ENCODE peak calls at places on chromosomes 6 and 20, in ten cellular contexts. One of them, this sample, is unnamed.

GRCh38 chr6:40788661-40789111 is 201.5 kb upstream of the LRFN2 start:
- DNase-seq in NK-92 treated with Interleukin-12 subunit alpha and Interleukin-12 subunit beta, amount 100 ng/mL, for 24 hours: no peak
- DNase-seq in dermis microvascular lymphatic vessel endothelial cell: peak; percentile 81
- DNase-seq in HuH-7.5: no peak
- DNase-seq in heart left ventricle: no peak
- DNase-seq in BJ: no peak
- DNase-seq in NT2/D1: no peak
- DNase-seq in stimulated activated CD4-positive, alpha-beta T cell treated with anti-CD3 and anti-CD28 coated beads, Interleukin-2, amount 100 ng/mL, for 48 hours: no peak
- DNase-seq in PC-3: no peak
- DNase-seq in skeletal muscle cell: no peak
- DNase-seq in this sample: no peak

GRCh38 chr20:53040678-53041674 is 68.8 kb downstream of the TSHZ2 start:
- DNase-seq in NK-92 treated with Interleukin-12 subunit alpha and Interleukin-12 subunit beta, amount 100 ng/mL, for 24 hours: no peak
- DNase-seq in dermis microvascular lymphatic vessel endothelial cell: peak; percentile 42
- DNase-seq in HuH-7.5: no peak
- DNase-seq in heart left ventricle: peak; percentile 53
- DNase-seq in BJ: no peak
- DNase-seq in NT2/D1: no peak
- DNase-seq in stimulated activated CD4-positive, alpha-beta T cell treated with anti-CD3 and anti-CD28 coated beads, Interleukin-2, amount 100 ng/mL, for 48 hours: no peak
- DNase-seq in PC-3: no peak
- DNase-seq in skeletal muscle cell: no peak
- DNase-seq in this sample: peak; percentile 56

GRCh38 chr6:74578339-74578738 is 627.5 kb downstream of the COL12A1 start:
- DNase-seq in NK-92 treated with Interleukin-12 subunit alpha and Interleukin-12 subunit beta, amount 100 ng/mL, for 24 hours: no peak
- DNase-seq in dermis microvascular lymphatic vessel endothelial cell: peak; percentile 12
- DNase-seq in HuH-7.5: no peak
- DNase-seq in heart left ventricle: no peak
- DNase-seq in BJ: peak; percentile 77
- DNase-seq in NT2/D1: no peak
- DNase-seq in stimulated activated CD4-positive, alpha-beta T cell treated with anti-CD3 and anti-CD28 coated beads, Interleukin-2, amount 100 ng/mL, for 48 hours: no peak
- DNase-seq in PC-3: peak; percentile 1
- DNase-seq in skeletal muscle cell: peak; percentile 61
- DNase-seq in this sample: peak; percentile 71

GRCh38 chr6:167571550-167571949 is 246.7 kb downstream of the TTLL2 start:
- DNase-seq in NK-92 treated with Interleukin-12 subunit alpha and Interleukin-12 subunit beta, amount 100 ng/mL, for 24 hours: no peak
- DNase-seq in dermis microvascular lymphatic vessel endothelial cell: no peak
- DNase-seq in HuH-7.5: no peak
- DNase-seq in heart left ventricle: no peak
- DNase-seq in BJ: no peak
- DNase-seq in NT2/D1: no peak
- DNase-seq in stimulated activated CD4-positive, alpha-beta T cell treated with anti-CD3 and anti-CD28 coated beads, Interleukin-2, amount 100 ng/mL, for 48 hours: no peak
- DNase-seq in PC-3: no peak
- DNase-seq in skeletal muscle cell: no peak
- DNase-seq in this sample: no peak

GRCh38 chr6:33737267-33738026 is 9.3 kb downstream of the IP6K3 start:
- DNase-seq in NK-92 treated with Interleukin-12 subunit alpha and Interleukin-12 subunit beta, amount 100 ng/mL, for 24 hours: no peak
- DNase-seq in dermis microvascular lymphatic vessel endothelial cell: no peak
- DNase-seq in HuH-7.5: no peak
- DNase-seq in heart left ventricle: peak; percentile 66
- DNase-seq in BJ: no peak
- DNase-seq in NT2/D1: no peak
- DNase-seq in stimulated activated CD4-positive, alpha-beta T cell treated with anti-CD3 and anti-CD28 coated beads, Interleukin-2, amount 100 ng/mL, for 48 hours: no peak
- DNase-seq in PC-3: no peak
- DNase-seq in skeletal muscle cell: no peak
- DNase-seq in this sample: no peak

GRCh38 chr6:43937236-43938177 is 167.5 kb downstream of the VEGFA start:
- DNase-seq in NK-92 treated with Interleukin-12 subunit alpha and Interleukin-12 subunit beta, amount 100 ng/mL, for 24 hours: no peak
- DNase-seq in dermis microvascular lymphatic vessel endothelial cell: no peak
- DNase-seq in HuH-7.5: no peak
- DNase-seq in heart left ventricle: no peak
- DNase-seq in BJ: no peak
- DNase-seq in NT2/D1: no peak
- DNase-seq in stimulated activated CD4-positive, alpha-beta T cell treated with anti-CD3 and anti-CD28 coated beads, Interleukin-2, amount 100 ng/mL, for 48 hours: no peak
- DNase-seq in PC-3: no peak
- DNase-seq in skeletal muscle cell: no peak
- DNase-seq in this sample: no peak

GRCh38 chr6:11497881-11498280 is 39.7 kb upstream of the TMEM170B start:
- DNase-seq in NK-92 treated with Interleukin-12 subunit alpha and Interleukin-12 subunit beta, amount 100 ng/mL, for 24 hours: no peak
- DNase-seq in dermis microvascular lymphatic vessel endothelial cell: no peak
- DNase-seq in HuH-7.5: no peak
- DNase-seq in heart left ventricle: no peak
- DNase-seq in BJ: no peak
- DNase-seq in NT2/D1: no peak
- DNase-seq in stimulated activated CD4-positive, alpha-beta T cell treated with anti-CD3 and anti-CD28 coated beads, Interleukin-2, amount 100 ng/mL, for 48 hours: no peak
- DNase-seq in PC-3: no peak
- DNase-seq in skeletal muscle cell: no peak
- DNase-seq in this sample: no peak

GRCh38 chr6:44116643-44117382 is 10.4 kb downstream of the MRPL14 start:
- DNase-seq in NK-92 treated with Interleukin-12 subunit alpha and Interleukin-12 subunit beta, amount 100 ng/mL, for 24 hours: no peak
- DNase-seq in dermis microvascular lymphatic vessel endothelial cell: peak; percentile 74
- DNase-seq in HuH-7.5: no peak
- DNase-seq in heart left ventricle: no peak
- DNase-seq in BJ: peak; percentile 94
- DNase-seq in NT2/D1: no peak
- DNase-seq in stimulated activated CD4-positive, alpha-beta T cell treated with anti-CD3 and anti-CD28 coated beads, Interleukin-2, amount 100 ng/mL, for 48 hours: no peak
- DNase-seq in PC-3: peak; percentile 86
- DNase-seq in skeletal muscle cell: peak; percentile 58
- DNase-seq in this sample: no peak

GRCh38 chr6:89542081-89542855 is 96.3 kb downstream of the LYRM2 start:
- DNase-seq in NK-92 treated with Interleukin-12 subunit alpha and Interleukin-12 subunit beta, amount 100 ng/mL, for 24 hours: no peak
- DNase-seq in dermis microvascular lymphatic vessel endothelial cell: no peak
- DNase-seq in HuH-7.5: no peak
- DNase-seq in heart left ventricle: no peak
- DNase-seq in BJ: no peak
- DNase-seq in NT2/D1: no peak
- DNase-seq in stimulated activated CD4-positive, alpha-beta T cell treated with anti-CD3 and anti-CD28 coated beads, Interleukin-2, amount 100 ng/mL, for 48 hours: no peak
- DNase-seq in PC-3: no peak
- DNase-seq in skeletal muscle cell: no peak
- DNase-seq in this sample: no peak

GRCh38 chr20:38973107-38973506 is 11.0 kb downstream of the DHX35 start:
- DNase-seq in NK-92 treated with Interleukin-12 subunit alpha and Interleukin-12 subunit beta, amount 100 ng/mL, for 24 hours: no peak
- DNase-seq in dermis microvascular lymphatic vessel endothelial cell: no peak
- DNase-seq in HuH-7.5: no peak
- DNase-seq in heart left ventricle: no peak
- DNase-seq in BJ: no peak
- DNase-seq in NT2/D1: no peak
- DNase-seq in stimulated activated CD4-positive, alpha-beta T cell treated with anti-CD3 and anti-CD28 coated beads, Interleukin-2, amount 100 ng/mL, for 48 hours: no peak
- DNase-seq in PC-3: no peak
- DNase-seq in skeletal muscle cell: no peak
- DNase-seq in this sample: no peak

GRCh38 chr6:21731411-21732031 is 138.0 kb downstream of the SOX4 start:
- DNase-seq in NK-92 treated with Interleukin-12 subunit alpha and Interleukin-12 subunit beta, amount 100 ng/mL, for 24 hours: no peak
- DNase-seq in dermis microvascular lymphatic vessel endothelial cell: peak; percentile 11
- DNase-seq in HuH-7.5: no peak
- DNase-seq in heart left ventricle: no peak
- DNase-seq in BJ: no peak
- DNase-seq in NT2/D1: no peak
- DNase-seq in stimulated activated CD4-positive, alpha-beta T cell treated with anti-CD3 and anti-CD28 coated beads, Interleukin-2, amount 100 ng/mL, for 48 hours: no peak
- DNase-seq in PC-3: peak; percentile 77
- DNase-seq in skeletal muscle cell: no peak
- DNase-seq in this sample: no peak

GRCh38 chr6:168125429-168126001 is 46.5 kb upstream of the FRMD1 start:
- DNase-seq in NK-92 treated with Interleukin-12 subunit alpha and Interleukin-12 subunit beta, amount 100 ng/mL, for 24 hours: no peak
- DNase-seq in dermis microvascular lymphatic vessel endothelial cell: no peak
- DNase-seq in HuH-7.5: peak; percentile 4
- DNase-seq in heart left ventricle: no peak
- DNase-seq in BJ: no peak
- DNase-seq in NT2/D1: no peak
- DNase-seq in stimulated activated CD4-positive, alpha-beta T cell treated with anti-CD3 and anti-CD28 coated beads, Interleukin-2, amount 100 ng/mL, for 48 hours: no peak
- DNase-seq in PC-3: no peak
- DNase-seq in skeletal muscle cell: no peak
- DNase-seq in this sample: no peak

GRCh38 chr6:126181173-126181741 is 158.7 kb upstream of the CENPW start:
- DNase-seq in NK-92 treated with Interleukin-12 subunit alpha and Interleukin-12 subunit beta, amount 100 ng/mL, for 24 hours: no peak
- DNase-seq in dermis microvascular lymphatic vessel endothelial cell: no peak
- DNase-seq in HuH-7.5: no peak
- DNase-seq in heart left ventricle: no peak
- DNase-seq in BJ: no peak
- DNase-seq in NT2/D1: peak; percentile 30
- DNase-seq in stimulated activated CD4-positive, alpha-beta T cell treated with anti-CD3 and anti-CD28 coated beads, Interleukin-2, amount 100 ng/mL, for 48 hours: no peak
- DNase-seq in PC-3: peak; percentile 23
- DNase-seq in skeletal muscle cell: no peak
- DNase-seq in this sample: no peak

GRCh38 chr6:15293674-15294073 is 47.8 kb downstream of the JARID2 start:
- DNase-seq in NK-92 treated with Interleukin-12 subunit alpha and Interleukin-12 subunit beta, amount 100 ng/mL, for 24 hours: no peak
- DNase-seq in dermis microvascular lymphatic vessel endothelial cell: peak; percentile 48
- DNase-seq in HuH-7.5: no peak
- DNase-seq in heart left ventricle: no peak
- DNase-seq in BJ: no peak
- DNase-seq in NT2/D1: no peak
- DNase-seq in stimulated activated CD4-positive, alpha-beta T cell treated with anti-CD3 and anti-CD28 coated beads, Interleukin-2, amount 100 ng/mL, for 48 hours: no peak
- DNase-seq in PC-3: no peak
- DNase-seq in skeletal muscle cell: no peak
- DNase-seq in this sample: no peak

GRCh38 chr20:38723982-38724602 is at the start of gene SLC32A1:
- DNase-seq in NK-92 treated with Interleukin-12 subunit alpha and Interleukin-12 subunit beta, amount 100 ng/mL, for 24 hours: no peak
- DNase-seq in dermis microvascular lymphatic vessel endothelial cell: no peak
- DNase-seq in HuH-7.5: no peak
- DNase-seq in heart left ventricle: no peak
- DNase-seq in BJ: no peak
- DNase-seq in NT2/D1: no peak
- DNase-seq in stimulated activated CD4-positive, alpha-beta T cell treated with anti-CD3 and anti-CD28 coated beads, Interleukin-2, amount 100 ng/mL, for 48 hours: no peak
- DNase-seq in PC-3: no peak
- DNase-seq in skeletal muscle cell: no peak
- DNase-seq in this sample: no peak

GRCh38 chr6:47298475-47298874 is 11.2 kb downstream of the TNFRSF21 start:
- DNase-seq in NK-92 treated with Interleukin-12 subunit alpha and Interleukin-12 subunit beta, amount 100 ng/mL, for 24 hours: no peak
- DNase-seq in dermis microvascular lymphatic vessel endothelial cell: no peak
- DNase-seq in HuH-7.5: no peak
- DNase-seq in heart left ventricle: no peak
- DNase-seq in BJ: no peak
- DNase-seq in NT2/D1: no peak
- DNase-seq in stimulated activated CD4-positive, alpha-beta T cell treated with anti-CD3 and anti-CD28 coated beads, Interleukin-2, amount 100 ng/mL, for 48 hours: no peak
- DNase-seq in PC-3: no peak
- DNase-seq in skeletal muscle cell: no peak
- DNase-seq in this sample: no peak

GRCh38 chr6:145506554-145506953 is 228.8 kb downstream of the EPM2A start:
- DNase-seq in NK-92 treated with Interleukin-12 subunit alpha and Interleukin-12 subunit beta, amount 100 ng/mL, for 24 hours: no peak
- DNase-seq in dermis microvascular lymphatic vessel endothelial cell: no peak
- DNase-seq in HuH-7.5: no peak
- DNase-seq in heart left ventricle: peak; percentile 58
- DNase-seq in BJ: no peak
- DNase-seq in NT2/D1: no peak
- DNase-seq in stimulated activated CD4-positive, alpha-beta T cell treated with anti-CD3 and anti-CD28 coated beads, Interleukin-2, amount 100 ng/mL, for 48 hours: no peak
- DNase-seq in PC-3: no peak
- DNase-seq in skeletal muscle cell: no peak
- DNase-seq in this sample: no peak

GRCh38 chr6:72619883-72620696 is 1.8 kb upstream of the KCNQ5 start:
- DNase-seq in NK-92 treated with Interleukin-12 subunit alpha and Interleukin-12 subunit beta, amount 100 ng/mL, for 24 hours: peak; percentile 33
- DNase-seq in dermis microvascular lymphatic vessel endothelial cell: no peak
- DNase-seq in HuH-7.5: no peak
- DNase-seq in heart left ventricle: peak; percentile 66
- DNase-seq in BJ: no peak
- DNase-seq in NT2/D1: no peak
- DNase-seq in stimulated activated CD4-positive, alpha-beta T cell treated with anti-CD3 and anti-CD28 coated beads, Interleukin-2, amount 100 ng/mL, for 48 hours: peak; percentile 66
- DNase-seq in PC-3: no peak
- DNase-seq in skeletal muscle cell: no peak
- DNase-seq in this sample: no peak

GRCh38 chr20:44407402-44408184 is 52.1 kb downstream of the HNF4A start:
- DNase-seq in NK-92 treated with Interleukin-12 subunit alpha and Interleukin-12 subunit beta, amount 100 ng/mL, for 24 hours: peak; percentile 31
- DNase-seq in dermis microvascular lymphatic vessel endothelial cell: no peak
- DNase-seq in HuH-7.5: no peak
- DNase-seq in heart left ventricle: peak; percentile 32
- DNase-seq in BJ: peak; percentile 17
- DNase-seq in NT2/D1: no peak
- DNase-seq in stimulated activated CD4-positive, alpha-beta T cell treated with anti-CD3 and anti-CD28 coated beads, Interleukin-2, amount 100 ng/mL, for 48 hours: no peak
- DNase-seq in PC-3: peak; percentile 96
- DNase-seq in skeletal muscle cell: no peak
- DNase-seq in this sample: no peak

GRCh38 chr20:2156666-2157624 is 55.3 kb downstream of the STK35 start:
- DNase-seq in NK-92 treated with Interleukin-12 subunit alpha and Interleukin-12 subunit beta, amount 100 ng/mL, for 24 hours: no peak
- DNase-seq in dermis microvascular lymphatic vessel endothelial cell: no peak
- DNase-seq in HuH-7.5: no peak
- DNase-seq in heart left ventricle: no peak
- DNase-seq in BJ: no peak
- DNase-seq in NT2/D1: no peak
- DNase-seq in stimulated activated CD4-positive, alpha-beta T cell treated with anti-CD3 and anti-CD28 coated beads, Interleukin-2, amount 100 ng/mL, for 48 hours: no peak
- DNase-seq in PC-3: no peak
- DNase-seq in skeletal muscle cell: no peak
- DNase-seq in this sample: no peak

GRCh38 chr20:46176744-46177378 is 58.7 kb downstream of the CD40 start:
- DNase-seq in NK-92 treated with Interleukin-12 subunit alpha and Interleukin-12 subunit beta, amount 100 ng/mL, for 24 hours: no peak
- DNase-seq in dermis microvascular lymphatic vessel endothelial cell: no peak
- DNase-seq in HuH-7.5: no peak
- DNase-seq in heart left ventricle: no peak
- DNase-seq in BJ: no peak
- DNase-seq in NT2/D1: no peak
- DNase-seq in stimulated activated CD4-positive, alpha-beta T cell treated with anti-CD3 and anti-CD28 coated beads, Interleukin-2, amount 100 ng/mL, for 48 hours: no peak
- DNase-seq in PC-3: no peak
- DNase-seq in skeletal muscle cell: no peak
- DNase-seq in this sample: no peak

GRCh38 chr20:18312723-18313122 is 24.4 kb downstream of the ZNF133 start:
- DNase-seq in NK-92 treated with Interleukin-12 subunit alpha and Interleukin-12 subunit beta, amount 100 ng/mL, for 24 hours: no peak
- DNase-seq in dermis microvascular lymphatic vessel endothelial cell: no peak
- DNase-seq in HuH-7.5: no peak
- DNase-seq in heart left ventricle: no peak
- DNase-seq in BJ: no peak
- DNase-seq in NT2/D1: no peak
- DNase-seq in stimulated activated CD4-positive, alpha-beta T cell treated with anti-CD3 and anti-CD28 coated beads, Interleukin-2, amount 100 ng/mL, for 48 hours: no peak
- DNase-seq in PC-3: no peak
- DNase-seq in skeletal muscle cell: no peak
- DNase-seq in this sample: no peak

GRCh38 chr6:158978752-158979151 is 21.2 kb downstream of the RSPH3 start:
- DNase-seq in NK-92 treated with Interleukin-12 subunit alpha and Interleukin-12 subunit beta, amount 100 ng/mL, for 24 hours: no peak
- DNase-seq in dermis microvascular lymphatic vessel endothelial cell: no peak
- DNase-seq in HuH-7.5: no peak
- DNase-seq in heart left ventricle: no peak
- DNase-seq in BJ: no peak
- DNase-seq in NT2/D1: no peak
- DNase-seq in stimulated activated CD4-positive, alpha-beta T cell treated with anti-CD3 and anti-CD28 coated beads, Interleukin-2, amount 100 ng/mL, for 48 hours: no peak
- DNase-seq in PC-3: peak; percentile 71
- DNase-seq in skeletal muscle cell: peak; percentile 30
- DNase-seq in this sample: no peak

GRCh38 chr6:115460913-115461312 is 599.8 kb downstream of the FRK start:
- DNase-seq in NK-92 treated with Interleukin-12 subunit alpha and Interleukin-12 subunit beta, amount 100 ng/mL, for 24 hours: no peak
- DNase-seq in dermis microvascular lymphatic vessel endothelial cell: no peak
- DNase-seq in HuH-7.5: no peak
- DNase-seq in heart left ventricle: no peak
- DNase-seq in BJ: no peak
- DNase-seq in NT2/D1: no peak
- DNase-seq in stimulated activated CD4-positive, alpha-beta T cell treated with anti-CD3 and anti-CD28 coated beads, Interleukin-2, amount 100 ng/mL, for 48 hours: no peak
- DNase-seq in PC-3: no peak
- DNase-seq in skeletal muscle cell: no peak
- DNase-seq in this sample: no peak

GRCh38 chr6:4010035-4010434 is 68.9 kb downstream of the FAM217A start:
- DNase-seq in NK-92 treated with Interleukin-12 subunit alpha and Interleukin-12 subunit beta, amount 100 ng/mL, for 24 hours: no peak
- DNase-seq in dermis microvascular lymphatic vessel endothelial cell: no peak
- DNase-seq in HuH-7.5: no peak
- DNase-seq in heart left ventricle: no peak
- DNase-seq in BJ: no peak
- DNase-seq in NT2/D1: no peak
- DNase-seq in stimulated activated CD4-positive, alpha-beta T cell treated with anti-CD3 and anti-CD28 coated beads, Interleukin-2, amount 100 ng/mL, for 48 hours: no peak
- DNase-seq in PC-3: no peak
- DNase-seq in skeletal muscle cell: no peak
- DNase-seq in this sample: no peak

GRCh38 chr20:35598899-35599775 is 16.5 kb upstream of the SPAG4 start:
- DNase-seq in NK-92 treated with Interleukin-12 subunit alpha and Interleukin-12 subunit beta, amount 100 ng/mL, for 24 hours: no peak
- DNase-seq in dermis microvascular lymphatic vessel endothelial cell: no peak
- DNase-seq in HuH-7.5: no peak
- DNase-seq in heart left ventricle: no peak
- DNase-seq in BJ: no peak
- DNase-seq in NT2/D1: no peak
- DNase-seq in stimulated activated CD4-positive, alpha-beta T cell treated with anti-CD3 and anti-CD28 coated beads, Interleukin-2, amount 100 ng/mL, for 48 hours: no peak
- DNase-seq in PC-3: no peak
- DNase-seq in skeletal muscle cell: no peak
- DNase-seq in this sample: no peak

GRCh38 chr20:44704551-44704971 is 10.6 kb upstream of the CCN5 start:
- DNase-seq in NK-92 treated with Interleukin-12 subunit alpha and Interleukin-12 subunit beta, amount 100 ng/mL, for 24 hours: no peak
- DNase-seq in dermis microvascular lymphatic vessel endothelial cell: peak; percentile 30
- DNase-seq in HuH-7.5: no peak
- DNase-seq in heart left ventricle: peak; percentile 50
- DNase-seq in BJ: peak; percentile 67
- DNase-seq in NT2/D1: no peak
- DNase-seq in stimulated activated CD4-positive, alpha-beta T cell treated with anti-CD3 and anti-CD28 coated beads, Interleukin-2, amount 100 ng/mL, for 48 hours: no peak
- DNase-seq in PC-3: peak; percentile 46
- DNase-seq in skeletal muscle cell: peak; percentile 80
- DNase-seq in this sample: peak; percentile 78